ENCODE peak calls at places on chromosomes 7 and 10, in ten cellular contexts. One of them, this sample, is unnamed.

GRCh38 chr10:117533507-117534281 is 8.9 kb upstream of the EMX2 start:
- DNase-seq in breast epithelium: no peak
- DNase-seq in omental fat pad: no peak
- DNase-seq in GM20000: peak
- DNase-seq in psoas muscle: no peak
- DNase-seq in H9: no peak
- DNase-seq in kidney: no peak
- DNase-seq in GM13976: no peak
- DNase-seq in RWPE1: no peak
- DNase-seq in brain microvascular endothelial cell: no peak
- DNase-seq in this sample: no peak

GRCh38 chr10:81303656-81304055 is 571.3 kb upstream of the NRG3 start:
- DNase-seq in breast epithelium: no peak
- DNase-seq in omental fat pad: no peak
- DNase-seq in GM20000: no peak
- DNase-seq in psoas muscle: no peak
- DNase-seq in H9: no peak
- DNase-seq in kidney: no peak
- DNase-seq in GM13976: no peak
- DNase-seq in RWPE1: no peak
- DNase-seq in brain microvascular endothelial cell: no peak
- DNase-seq in this sample: no peak

GRCh38 chr7:97016392-97017196 is 8.0 kb downstream of the DLX5 start:
- DNase-seq in breast epithelium: no peak
- DNase-seq in omental fat pad: no peak
- DNase-seq in GM20000: no peak
- DNase-seq in psoas muscle: no peak
- DNase-seq in H9: peak
- DNase-seq in kidney: peak
- DNase-seq in GM13976: no peak
- DNase-seq in RWPE1: no peak
- DNase-seq in brain microvascular endothelial cell: no peak
- DNase-seq in this sample: peak

GRCh38 chr7:158865462-158865922 is 9.1 kb downstream of the DYNC2I1 start:
- DNase-seq in breast epithelium: no peak
- DNase-seq in omental fat pad: no peak
- DNase-seq in GM20000: peak
- DNase-seq in psoas muscle: no peak
- DNase-seq in H9: no peak
- DNase-seq in kidney: no peak
- DNase-seq in GM13976: no peak
- DNase-seq in RWPE1: no peak
- DNase-seq in brain microvascular endothelial cell: no peak
- DNase-seq in this sample: no peak

GRCh38 chr7:46444266-46444665 is 523.2 kb upstream of the IGFBP3 start:
- DNase-seq in breast epithelium: no peak
- DNase-seq in omental fat pad: no peak
- DNase-seq in GM20000: no peak
- DNase-seq in psoas muscle: no peak
- DNase-seq in H9: no peak
- DNase-seq in kidney: no peak
- DNase-seq in GM13976: no peak
- DNase-seq in RWPE1: peak
- DNase-seq in brain microvascular endothelial cell: no peak
- DNase-seq in this sample: no peak

GRCh38 chr7:16780586-16780985 is 24.2 kb downstream of the AGR2 start:
- DNase-seq in breast epithelium: no peak
- DNase-seq in omental fat pad: no peak
- DNase-seq in GM20000: no peak
- DNase-seq in psoas muscle: no peak
- DNase-seq in H9: no peak
- DNase-seq in kidney: no peak
- DNase-seq in GM13976: no peak
- DNase-seq in RWPE1: no peak
- DNase-seq in brain microvascular endothelial cell: no peak
- DNase-seq in this sample: no peak

GRCh38 chr10:3293536-3294431 is 121.2 kb upstream of the PITRM1 start:
- DNase-seq in breast epithelium: peak
- DNase-seq in omental fat pad: no peak
- DNase-seq in GM20000: no peak
- DNase-seq in psoas muscle: no peak
- DNase-seq in H9: no peak
- DNase-seq in kidney: no peak
- DNase-seq in GM13976: no peak
- DNase-seq in RWPE1: no peak
- DNase-seq in brain microvascular endothelial cell: no peak
- DNase-seq in this sample: no peak

GRCh38 chr10:126302831-126303230 is 85.4 kb downstream of the ADAM12 start:
- DNase-seq in breast epithelium: no peak
- DNase-seq in omental fat pad: no peak
- DNase-seq in GM20000: no peak
- DNase-seq in psoas muscle: no peak
- DNase-seq in H9: no peak
- DNase-seq in kidney: no peak
- DNase-seq in GM13976: no peak
- DNase-seq in RWPE1: no peak
- DNase-seq in brain microvascular endothelial cell: peak
- DNase-seq in this sample: no peak

DNA sequence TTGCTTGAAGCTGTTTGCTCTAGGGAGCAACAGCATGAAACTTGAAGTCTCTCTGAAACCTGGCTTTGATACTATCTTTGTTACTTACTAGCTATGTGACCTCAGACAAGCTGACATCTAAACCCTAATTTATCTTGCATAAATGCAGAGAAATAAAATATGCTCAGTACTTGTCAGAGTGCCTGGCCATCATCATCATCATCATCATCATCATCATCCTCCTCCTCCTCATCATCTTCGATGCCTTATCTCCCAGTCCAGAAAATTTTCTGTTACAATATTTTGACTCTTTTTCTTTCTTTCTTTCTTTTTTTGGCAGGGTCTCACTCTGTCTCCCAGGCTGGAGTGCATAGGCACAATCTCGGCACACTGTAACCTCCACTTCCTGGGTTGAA is 34.8 kb upstream of the TAX1BP1 start:
- DNase-seq in breast epithelium: no peak
- DNase-seq in omental fat pad: no peak
- DNase-seq in GM20000: no peak
- DNase-seq in psoas muscle: no peak
- DNase-seq in H9: no peak
- DNase-seq in kidney: no peak
- DNase-seq in GM13976: no peak
- DNase-seq in RWPE1: no peak
- DNase-seq in brain microvascular endothelial cell: no peak
- DNase-seq in this sample: no peak
- TF ChIP-seq CTCF in breast epithelium: no peak
- TF ChIP-seq CTCF in omental fat pad: no peak
- TF ChIP-seq CTCF in GM20000: no peak
- TF ChIP-seq CTCF in psoas muscle: no peak
- TF ChIP-seq CTCF in H9: no peak
- TF ChIP-seq CTCF in kidney: no peak
- TF ChIP-seq CTCF in GM13976: no peak
- TF ChIP-seq CTCF in RWPE1: no peak
- TF ChIP-seq CTCF in brain microvascular endothelial cell: no peak
- TF ChIP-seq CTCF in this sample: no peak

DNA sequence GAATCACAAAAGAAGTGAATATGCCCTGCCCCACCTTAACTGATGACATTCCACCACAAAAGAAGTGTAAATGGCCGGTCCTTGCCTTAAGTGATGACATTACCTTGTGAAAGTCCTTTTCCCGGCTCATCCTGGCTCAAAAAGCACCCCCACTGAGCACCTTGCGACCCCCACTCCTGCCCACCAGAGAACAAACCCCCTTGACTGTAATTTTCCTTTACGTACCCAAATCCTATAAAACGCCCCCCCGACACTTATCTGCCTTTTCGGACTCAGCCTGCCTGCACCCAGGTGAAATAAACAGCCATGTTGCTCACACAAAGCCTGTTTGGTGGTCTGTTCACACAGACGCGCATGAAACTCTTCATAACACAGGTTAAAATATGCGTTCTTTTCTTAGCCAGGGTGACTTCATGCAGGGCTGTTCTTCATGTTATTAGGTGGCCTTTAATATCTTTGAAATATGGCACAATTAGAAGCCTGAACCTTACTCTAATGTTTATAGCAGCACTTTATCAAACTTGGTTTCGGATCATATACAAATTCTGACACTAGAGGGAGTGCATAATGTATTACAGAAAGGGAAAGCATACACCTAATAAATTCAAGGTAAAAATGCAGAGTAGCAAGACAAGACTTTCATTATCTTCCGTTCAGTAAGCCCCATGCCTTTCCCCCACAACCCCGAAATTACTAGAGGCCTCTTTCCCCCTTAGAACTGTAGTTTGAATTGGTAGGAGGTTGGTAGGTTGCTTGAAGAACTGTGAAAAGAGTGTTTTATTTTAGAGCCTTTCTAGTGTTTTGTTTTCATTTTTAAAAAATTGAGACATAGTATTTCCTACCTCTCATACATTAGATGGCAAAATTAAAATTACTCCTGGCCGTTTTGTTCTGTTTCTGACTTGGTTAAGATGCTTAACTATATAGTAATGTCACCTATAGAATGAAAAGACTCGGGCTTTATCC is 117.9 kb downstream of the NPY start:
- DNase-seq in breast epithelium: no peak
- DNase-seq in omental fat pad: no peak
- DNase-seq in GM20000: peak
- DNase-seq in psoas muscle: no peak
- DNase-seq in H9: no peak
- DNase-seq in kidney: no peak
- DNase-seq in GM13976: peak
- DNase-seq in RWPE1: peak
- DNase-seq in brain microvascular endothelial cell: no peak
- DNase-seq in this sample: no peak
- TF ChIP-seq CTCF in breast epithelium: peak
- TF ChIP-seq CTCF in omental fat pad: no peak
- TF ChIP-seq CTCF in GM20000: no peak
- TF ChIP-seq CTCF in psoas muscle: peak
- TF ChIP-seq CTCF in H9: peak
- TF ChIP-seq CTCF in kidney: peak
- TF ChIP-seq CTCF in GM13976: peak
- TF ChIP-seq CTCF in RWPE1: peak
- TF ChIP-seq CTCF in brain microvascular endothelial cell: peak
- TF ChIP-seq CTCF in this sample: peak

GRCh38 chr10:77034795-77035194 is 602.8 kb downstream of the KCNMA1 start:
- DNase-seq in breast epithelium: no peak
- DNase-seq in omental fat pad: no peak
- DNase-seq in GM20000: no peak
- DNase-seq in psoas muscle: peak
- DNase-seq in H9: no peak
- DNase-seq in kidney: no peak
- DNase-seq in GM13976: no peak
- DNase-seq in RWPE1: no peak
- DNase-seq in brain microvascular endothelial cell: no peak
- DNase-seq in this sample: no peak

GRCh38 chr10:77038412-77038806 is 599.2 kb downstream of the KCNMA1 start:
- DNase-seq in breast epithelium: no peak
- DNase-seq in omental fat pad: no peak
- DNase-seq in GM20000: no peak
- DNase-seq in psoas muscle: no peak
- DNase-seq in H9: no peak
- DNase-seq in kidney: no peak
- DNase-seq in GM13976: no peak
- DNase-seq in RWPE1: no peak
- DNase-seq in brain microvascular endothelial cell: no peak
- DNase-seq in this sample: no peak

GRCh38 chr10:77037735-77038411 is 599.7 kb downstream of the KCNMA1 start:
- DNase-seq in breast epithelium: no peak
- DNase-seq in omental fat pad: no peak
- DNase-seq in GM20000: no peak
- DNase-seq in psoas muscle: no peak
- DNase-seq in H9: no peak
- DNase-seq in kidney: no peak
- DNase-seq in GM13976: no peak
- DNase-seq in RWPE1: no peak
- DNase-seq in brain microvascular endothelial cell: no peak
- DNase-seq in this sample: no peak

GRCh38 chr10:77041636-77042258 is 595.9 kb downstream of the KCNMA1 start:
- DNase-seq in breast epithelium: no peak
- DNase-seq in omental fat pad: no peak
- DNase-seq in GM20000: no peak
- DNase-seq in psoas muscle: no peak
- DNase-seq in H9: no peak
- DNase-seq in kidney: no peak
- DNase-seq in GM13976: no peak
- DNase-seq in RWPE1: no peak
- DNase-seq in brain microvascular endothelial cell: peak
- DNase-seq in this sample: no peak

DNA sequence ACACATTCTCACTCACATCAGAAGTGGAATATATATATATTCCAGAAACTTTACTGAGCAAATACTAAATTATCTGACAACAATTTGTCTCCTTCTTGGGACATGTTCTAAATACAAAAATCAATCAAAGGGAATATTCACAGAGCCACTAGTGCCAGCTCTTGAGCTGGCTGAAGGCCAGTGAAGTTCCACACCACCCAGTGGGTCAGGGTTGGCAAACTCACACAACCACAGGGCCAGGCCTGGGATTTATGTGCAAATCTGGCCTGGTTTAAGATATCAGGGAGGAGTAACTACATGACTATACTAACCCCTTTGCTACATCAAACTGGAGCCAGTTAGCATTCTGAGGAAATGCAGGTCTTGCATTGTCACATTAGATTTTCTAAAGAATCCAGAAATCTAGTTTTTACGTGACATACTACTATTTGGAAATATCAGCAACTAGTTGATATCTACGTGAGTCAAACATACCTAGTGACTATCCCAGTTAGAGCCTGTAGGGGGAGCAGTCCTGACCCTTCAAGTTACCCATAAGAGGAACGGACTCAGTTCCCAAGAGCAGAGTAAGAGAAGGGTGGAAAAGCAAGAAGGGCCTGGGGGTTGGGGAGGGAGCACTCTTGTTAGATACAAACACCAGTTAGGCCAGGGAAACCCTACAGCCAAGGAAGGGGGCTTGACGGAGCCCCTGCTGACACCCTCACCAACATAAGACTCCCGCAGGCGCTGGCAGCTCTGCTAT is 600.4 kb downstream of the KCNMA1 start:
- DNase-seq in breast epithelium: no peak
- DNase-seq in omental fat pad: no peak
- DNase-seq in GM20000: peak
- DNase-seq in psoas muscle: no peak
- DNase-seq in H9: peak
- DNase-seq in kidney: no peak
- DNase-seq in GM13976: peak
- DNase-seq in RWPE1: no peak
- DNase-seq in brain microvascular endothelial cell: no peak
- DNase-seq in this sample: no peak
- TF ChIP-seq CTCF in breast epithelium: no peak
- TF ChIP-seq CTCF in omental fat pad: no peak
- TF ChIP-seq CTCF in GM20000: peak
- TF ChIP-seq CTCF in psoas muscle: peak
- TF ChIP-seq CTCF in H9: peak
- TF ChIP-seq CTCF in kidney: peak
- TF ChIP-seq CTCF in GM13976: peak
- TF ChIP-seq CTCF in RWPE1: peak
- TF ChIP-seq CTCF in brain microvascular endothelial cell: peak
- TF ChIP-seq CTCF in this sample: peak

GRCh38 chr7:21020667-21021066 is 234.0 kb upstream of the SP8 start:
- DNase-seq in breast epithelium: no peak
- DNase-seq in omental fat pad: no peak
- DNase-seq in GM20000: no peak
- DNase-seq in psoas muscle: no peak
- DNase-seq in H9: no peak
- DNase-seq in kidney: no peak
- DNase-seq in GM13976: no peak
- DNase-seq in RWPE1: no peak
- DNase-seq in brain microvascular endothelial cell: no peak
- DNase-seq in this sample: no peak

GRCh38 chr7:21028990-21029337 is 242.3 kb upstream of the SP8 start:
- DNase-seq in breast epithelium: no peak
- DNase-seq in omental fat pad: no peak
- DNase-seq in GM20000: no peak
- DNase-seq in psoas muscle: no peak
- DNase-seq in H9: no peak
- DNase-seq in kidney: no peak
- DNase-seq in GM13976: no peak
- DNase-seq in RWPE1: no peak
- DNase-seq in brain microvascular endothelial cell: no peak
- DNase-seq in this sample: no peak

GRCh38 chr7:21028186-21028989 is 241.7 kb upstream of the SP8 start:
- DNase-seq in breast epithelium: no peak
- DNase-seq in omental fat pad: no peak
- DNase-seq in GM20000: no peak
- DNase-seq in psoas muscle: no peak
- DNase-seq in H9: peak
- DNase-seq in kidney: peak
- DNase-seq in GM13976: no peak
- DNase-seq in RWPE1: no peak
- DNase-seq in brain microvascular endothelial cell: no peak
- DNase-seq in this sample: peak

DNA sequence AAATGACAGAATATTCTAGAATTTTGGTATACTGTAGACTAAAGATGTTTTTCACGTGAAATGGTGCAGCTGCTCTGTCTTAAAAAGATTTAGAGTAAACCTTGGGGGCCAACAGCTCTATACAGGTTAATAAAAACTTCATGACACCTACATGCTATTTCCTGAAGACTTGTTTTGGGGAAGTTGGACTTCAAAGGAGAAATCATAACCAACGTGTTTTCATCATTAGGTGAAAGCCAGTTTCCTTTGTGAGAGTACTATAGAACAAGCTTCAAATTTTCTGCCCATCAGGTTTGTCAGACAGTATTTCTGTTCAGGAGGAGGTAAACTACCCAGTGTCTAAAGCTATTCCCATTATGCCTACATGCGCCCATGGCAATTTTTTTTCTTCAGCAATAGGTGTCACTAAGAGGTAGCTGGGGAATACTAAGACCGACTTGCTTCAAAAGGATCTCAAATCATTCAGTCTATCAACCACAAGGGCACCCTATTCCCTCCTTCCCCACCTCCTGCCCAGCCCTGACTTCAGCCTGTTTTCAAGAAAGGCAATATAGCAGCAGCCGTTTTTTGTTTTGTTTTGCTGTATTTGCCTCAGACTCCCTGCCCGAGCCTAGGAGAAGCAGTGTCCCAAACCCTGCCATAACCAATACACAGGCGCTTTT is 237.3 kb upstream of the SP8 start:
- DNase-seq in breast epithelium: no peak
- DNase-seq in omental fat pad: no peak
- DNase-seq in GM20000: no peak
- DNase-seq in psoas muscle: no peak
- DNase-seq in H9: no peak
- DNase-seq in kidney: no peak
- DNase-seq in GM13976: no peak
- DNase-seq in RWPE1: no peak
- DNase-seq in brain microvascular endothelial cell: no peak
- DNase-seq in this sample: no peak
- TF ChIP-seq CTCF in breast epithelium: no peak
- TF ChIP-seq CTCF in omental fat pad: no peak
- TF ChIP-seq CTCF in GM20000: no peak
- TF ChIP-seq CTCF in psoas muscle: no peak
- TF ChIP-seq CTCF in H9: peak
- TF ChIP-seq CTCF in kidney: no peak
- TF ChIP-seq CTCF in GM13976: no peak
- TF ChIP-seq CTCF in RWPE1: no peak
- TF ChIP-seq CTCF in brain microvascular endothelial cell: no peak
- TF ChIP-seq CTCF in this sample: no peak

This sample was measured in glutamatergic neuron.